ENCODE peak calls at places on chromosomes 7 and 10, in five cellular contexts. Y is sigmoid colon, B is prostate gland, R is GM12878, O is GM12891. U is an unnamed sample.

GRCh38 chr10:52774182-52774581 is 1.6 kb upstream of the MBL2 start:
- DNase-seq in B (no peak), R (no peak), O (no peak), Y (no peak), U (no peak)

GRCh38 chr10:47076949-47077348 is 165.7 kb downstream of the PTPN20 start:
- DNase-seq in B (no peak), O (no peak), Y (no peak), R (no peak), U (no peak)

GRCh38 chr7:155738652-155739537 is 73.4 kb downstream of the SHH start:
- DNase-seq in R (peak), Y (peak), B (peak), O (no peak), U (no peak)

GRCh38 chr7:2843191-2843685 is 870 bp downstream of the GNA12 start:
- DNase-seq in O (no peak), R (no peak), Y (no peak), B (no peak), U (no peak)

GRCh38 chr7:25950488-25951413 is 201.2 kb upstream of the NFE2L3 start:
- DNase-seq in O (peak), R (peak), B (peak), Y (peak), U (no peak)

GRCh38 chr7:17140421-17140820 is 158.0 kb upstream of the AHR start:
- DNase-seq in R (no peak), B (no peak), Y (no peak), O (no peak), U (no peak)

GRCh38 chr7:118053353-118053752 is 130.6 kb upstream of the LSM8 start:
- DNase-seq in Y (no peak), R (no peak), B (peak), O (no peak), U (no peak)

GRCh38 chr7:155761162-155761561 is 51.1 kb downstream of the SHH start:
- DNase-seq in R (no peak), O (no peak), B (no peak), Y (no peak), U (no peak)

GRCh38 chr10:26357203-26357602 is 80.9 kb upstream of the APBB1IP start:
- DNase-seq in Y (no peak), O (no peak), R (peak), B (no peak), U (no peak)

GRCh38 chr7:157270060-157270444 is 66.8 kb upstream of the DNAJB6 start:
- DNase-seq in B (no peak), O (no peak), R (no peak), Y (peak), U (no peak)

GRCh38 chr10:52864459-52865106 is 92.0 kb upstream of the MBL2 start:
- DNase-seq in Y (no peak), O (no peak), R (no peak), B (peak), U (peak)

GRCh38 chr10:24762161-24762924 is 38.7 kb upstream of the ARHGAP21 start:
- DNase-seq in Y (no peak), R (no peak), O (no peak), B (no peak), U (peak)

GRCh38 chr10:86674912-86675311 is 6.6 kb downstream of the LDB3 start:
- DNase-seq in B (no peak), R (no peak), O (no peak), Y (no peak), U (no peak)

GRCh38 chr7:1219516-1219915 is 13.2 kb upstream of the UNCX start:
- DNase-seq in Y (no peak), O (no peak), B (no peak), R (no peak), U (peak)

GRCh38 chr7:114820993-114821945 is 100.6 kb upstream of the MDFIC start:
- DNase-seq in O (no peak), B (no peak), R (no peak), Y (no peak), U (no peak)

GRCh38 chr10:119652361-119652760 is 1.2 kb downstream of the BAG3 start:
- DNase-seq in O (no peak), R (no peak), B (peak), Y (no peak), U (no peak)

GRCh38 chr10:78754269-78755074 is 314.3 kb upstream of the ZMIZ1 start:
- DNase-seq in B (no peak), R (no peak), Y (no peak), O (no peak), U (no peak)

GRCh38 chr10:818526-819220 is 112.8 kb downstream of the LARP4B start:
- DNase-seq in Y (no peak), B (no peak), R (peak), O (no peak), U (no peak)

GRCh38 chr10:69655868-69656555 is 26.0 kb downstream of the FAM241B start:
- DNase-seq in R (no peak), B (no peak), Y (no peak), O (no peak), U (no peak)

GRCh38 chr7:74082770-74083116 is 861 bp upstream of the LIMK1 start:
- DNase-seq in B (no peak), O (no peak), R (no peak), Y (no peak), U (no peak)

GRCh38 chr7:74084722-74085578 is 1.3 kb downstream of the LIMK1 start:
- DNase-seq in R (no peak), B (no peak), O (no peak), Y (no peak), U (no peak)

GRCh38 chr7:74087791-74088453 is 4.3 kb downstream of the LIMK1 start:
- DNase-seq in R (no peak), Y (no peak), O (no peak), B (no peak), U (no peak)

GRCh38 chr7:74083928-74084721 is 521 bp downstream of the LIMK1 start:
- DNase-seq in B (no peak), O (no peak), Y (peak), R (no peak), U (peak)

DNA sequence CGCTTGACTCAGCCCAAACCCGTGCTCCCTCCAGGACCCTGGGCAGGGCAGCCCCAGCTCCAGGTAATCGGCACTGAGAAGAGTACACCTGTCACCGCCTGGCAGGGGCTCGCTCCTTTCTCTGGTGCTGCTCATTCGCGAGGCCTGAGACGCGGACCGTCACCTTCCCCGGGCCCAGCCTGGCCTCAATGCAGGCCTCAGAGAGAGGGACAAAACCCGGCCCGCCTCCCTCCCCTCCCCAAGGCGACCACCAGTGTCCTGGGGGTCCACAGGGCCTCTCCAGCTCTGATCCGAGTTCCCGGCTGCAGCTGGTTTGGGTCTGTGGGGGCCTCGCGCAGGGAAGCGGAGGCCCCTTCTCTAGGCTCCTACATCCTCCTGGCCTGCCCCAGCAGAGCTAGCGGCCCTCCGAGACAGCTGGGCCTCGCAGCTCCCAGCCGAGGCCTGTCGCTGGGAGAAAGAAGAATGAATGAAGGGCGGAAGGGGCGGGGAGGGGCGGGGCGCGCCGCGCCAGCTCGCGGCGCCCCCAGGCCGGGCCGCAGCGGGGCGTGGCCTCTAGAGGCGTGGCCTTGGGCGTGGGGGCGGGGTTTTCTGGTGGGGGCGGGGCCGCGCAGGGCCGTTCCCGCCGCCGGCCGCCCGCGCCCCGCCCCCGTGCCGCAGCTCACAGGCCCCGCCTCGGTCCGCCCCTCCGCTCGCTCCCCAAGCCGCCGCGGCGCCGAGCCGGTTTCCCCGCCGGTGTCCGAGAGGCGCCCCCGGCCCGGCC is at the start of gene LIMK1:
- DNase-seq in R (no peak), O (peak), Y (peak), B (peak), U (peak)
- TF ChIP-seq POLR2A in R (peak), O (no peak), Y (no peak), B (peak), U (peak)

DNA sequence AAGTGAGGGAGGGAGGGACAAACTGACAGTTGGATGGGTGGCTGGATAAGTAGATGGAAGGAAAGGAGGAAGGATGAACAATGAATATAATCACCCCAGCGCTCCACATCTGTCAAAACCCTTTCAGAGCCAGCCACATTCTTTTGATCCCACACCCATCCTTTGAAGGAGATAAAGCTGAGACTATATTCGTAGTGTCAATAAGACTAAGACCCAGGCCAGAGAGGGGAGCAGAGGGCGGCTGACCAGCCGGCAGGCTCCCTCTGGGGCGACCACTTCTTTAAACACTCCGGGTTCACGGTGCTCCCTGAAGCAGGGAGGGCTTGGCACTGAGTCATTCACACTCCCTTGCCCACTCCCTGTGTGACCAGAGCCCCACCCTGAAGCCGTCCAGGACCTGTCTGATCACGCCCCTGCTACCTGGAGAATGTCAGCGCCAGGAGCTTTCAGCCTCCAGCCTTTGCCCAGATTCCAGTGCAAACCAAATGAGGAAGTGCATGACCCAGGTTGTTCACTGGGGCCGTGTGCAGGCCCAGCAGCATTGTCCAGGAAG is 34.3 kb downstream of the UNC5B start:
- DNase-seq in B (peak), R (no peak), O (no peak), Y (peak), U (no peak)
- TF ChIP-seq POLR2A in B (peak), R (no peak), O (no peak), Y (no peak), U (no peak)

GRCh38 chr7:36863901-36864701 is 139.8 kb upstream of the AOAH start:
- DNase-seq in B (no peak), O (no peak), R (no peak), Y (no peak), U (no peak)
- TF ChIP-seq POLR2A in B (no peak), O (no peak), R (no peak), Y (no peak), U (no peak)

GRCh38 chr10:11529276-11529675 is 82.2 kb downstream of the USP6NL start:
- DNase-seq in Y (no peak), O (no peak), R (no peak), B (no peak), U (no peak)
- TF ChIP-seq POLR2A in Y (no peak), O (no peak), R (no peak), B (no peak), U (no peak)

GRCh38 chr10:80266513-80266863 is 23.0 kb downstream of the MAT1A start:
- DNase-seq in B (no peak), O (no peak), R (no peak), Y (no peak), U (no peak)

GRCh38 chr10:80260295-80261243 is 28.9 kb downstream of the MAT1A start:
- DNase-seq in Y (no peak), R (no peak), B (no peak), O (no peak), U (peak)

GRCh38 chr10:80265740-80266512 is 23.5 kb downstream of the MAT1A start:
- DNase-seq in Y (no peak), O (no peak), R (no peak), B (no peak), U (no peak)

GRCh38 chr10:80261316-80262030 is 28.0 kb downstream of the MAT1A start:
- DNase-seq in R (no peak), Y (no peak), B (no peak), O (no peak), U (no peak)

GRCh38 chr10:80264081-80265056 is 25.1 kb downstream of the MAT1A start:
- DNase-seq in O (no peak), B (no peak), R (no peak), Y (no peak), U (no peak)
- TF ChIP-seq POLR2A in O (no peak), B (no peak), R (no peak), Y (no peak), U (no peak)